ENCODE peak calls at places on chromosomes 16 and 17, in seven cellular contexts. Q is cerebellum, A is uterus, W is activated B cell treated with CpG ODN at 0.5 μM for 24 hours, K is transverse colon, J is left ventricle myocardium superior, X is stomach. S is an unnamed sample.

GRCh38 chr17:28750178-28751047 is 6.6 kb downstream of the TRAF4 start:
- DNase-seq in W (peak), Q (peak), K (peak), A (peak), X (peak), J (peak), S (peak)

GRCh38 chr16:8120001-8120400 is 470.3 kb downstream of the TMEM114 start:
- DNase-seq in K (no peak), J (no peak), X (no peak), Q (no peak), W (no peak), A (no peak), S (no peak)

GRCh38 chr17:29931253-29931932 is 1.4 kb upstream of the SSH2 start:
- DNase-seq in A (peak), X (peak), Q (peak), J (peak), W (peak), K (peak), S (peak)

GRCh38 chr17:77602062-77602746 is 356.3 kb upstream of the TNRC6C start:
- DNase-seq in X (peak), K (peak), Q (peak), W (no peak), A (peak), J (peak), S (no peak)

GRCh38 chr17:61349350-61349749 is 50.3 kb upstream of the TBX2 start:
- DNase-seq in Q (no peak), K (no peak), J (no peak), W (no peak), X (no peak), A (no peak), S (no peak)

GRCh38 chr16:6482861-6483530 is 849.6 kb upstream of the RBFOX1 start:
- DNase-seq in Q (peak), W (no peak), J (no peak), X (no peak), K (no peak), A (no peak), S (no peak)

GRCh38 chr16:19415461-19415860 is 2.2 kb upstream of the TMC5 start:
- DNase-seq in A (no peak), J (no peak), K (peak), Q (no peak), X (peak), W (no peak), S (peak)

GRCh38 chr17:67637901-67638641 is 79.7 kb upstream of the NOL11 start:
- DNase-seq in K (peak), Q (no peak), W (no peak), J (no peak), A (no peak), X (peak), S (peak)

GRCh38 chr16:28923652-28924398 is 1.2 kb downstream of the RABEP2 start:
- DNase-seq in Q (no peak), X (peak), K (peak), W (peak), J (no peak), A (no peak), S (peak)

GRCh38 chr17:43660816-43661493 is 767 bp downstream of the MEOX1 start:
- DNase-seq in J (no peak), Q (no peak), X (no peak), W (no peak), A (no peak), K (no peak), S (no peak)

GRCh38 chr16:14658063-14658462 is 25.3 kb downstream of the BFAR start:
- DNase-seq in A (no peak), W (no peak), X (no peak), J (no peak), Q (no peak), K (peak), S (peak)